ENCODE peak calls at places on chromosome 7, in four cellular contexts. X, E, Z and M are unnamed samples.
A peak's percentile ranks its signal among the peaks of the same experiment; 100 is the strongest.

GRCh38 chr7:36473454-36474282 is 84.0 kb downstream of the ANLN start:
- DNase-seq in X (peak; percentile 79), E (peak; percentile 43), Z (peak; percentile 57), M (peak; percentile 70)

GRCh38 chr7:40717242-40717641 is 582.4 kb downstream of the SUGCT start:
- DNase-seq in X (peak; percentile 75), E (peak; percentile 25), Z (peak; percentile 51), M (no peak)

GRCh38 chr7:2037301-2037804 is 195.4 kb downstream of the MAD1L1 start:
- DNase-seq in X (peak; percentile 6), E (no peak), Z (peak; percentile 10), M (no peak)

GRCh38 chr7:137996386-137996851 is 5.5 kb downstream of the CREB3L2 start:
- DNase-seq in X (no peak), E (no peak), Z (peak; percentile 79), M (peak; percentile 66)

GRCh38 chr7:135232720-135233119 is 918 bp upstream of the STRA8 start:
- DNase-seq in X (peak; percentile 76), E (no peak), Z (peak; percentile 57), M (peak; percentile 82)

GRCh38 chr7:33874943-33875342 is 30.4 kb upstream of the BMPER start:
- DNase-seq in X (no peak), E (no peak), Z (no peak), M (no peak)

GRCh38 chr7:77327932-77328628 is 88.1 kb downstream of the GSAP start:
- DNase-seq in X (no peak), E (no peak), Z (no peak), M (no peak)

GRCh38 chr7:105943486-105943885 is 19.6 kb upstream of the CDHR3 start:
- DNase-seq in X (no peak), E (no peak), Z (no peak), M (no peak)

GRCh38 chr7:104814126-104814525 is 199.9 kb upstream of the KMT2E start:
- DNase-seq in X (no peak), E (no peak), Z (no peak), M (no peak)

GRCh38 chr7:37284805-37285211 is 163.9 kb downstream of the ELMO1 start:
- DNase-seq in X (peak; percentile 80), E (peak; percentile 16), Z (peak; percentile 72), M (peak; percentile 38)

GRCh38 chr7:82559203-82559805 is 115.7 kb upstream of the CACNA2D1 start:
- DNase-seq in X (peak; percentile 62), E (no peak), Z (peak; percentile 72), M (no peak)

GRCh38 chr7:90346326-90347125 is at the start of gene GTPBP10:
- DNase-seq in X (peak; percentile 90), E (peak; percentile 87), Z (peak; percentile 96), M (peak; percentile 95)

GRCh38 chr7:92137531-92137930 is 3.3 kb upstream of the CYP51A1 start:
- DNase-seq in X (no peak), E (no peak), Z (no peak), M (no peak)

GRCh38 chr7:154865984-154866685 is 136.8 kb downstream of the PAXIP1 start:
- DNase-seq in X (no peak), E (no peak), Z (peak; percentile 10), M (no peak)

GRCh38 chr7:36683695-36684357 is 40.5 kb downstream of the AOAH start:
- DNase-seq in X (no peak), E (no peak), Z (no peak), M (no peak)

GRCh38 chr7:1520574-1521234 is 9.8 kb upstream of the MAFK start:
- DNase-seq in X (no peak), E (peak; percentile 96), Z (no peak), M (no peak)

GRCh38 chr7:157235357-157236018 is 96.8 kb downstream of the UBE3C start:
- DNase-seq in X (no peak), E (peak; percentile 16), Z (no peak), M (no peak)

GRCh38 chr7:8831386-8831785 is 398.0 kb downstream of the NXPH1 start:
- DNase-seq in X (no peak), E (no peak), Z (no peak), M (no peak)

GRCh38 chr7:112887976-112888375 is 97.8 kb upstream of the TMEM168 start:
- DNase-seq in X (no peak), E (no peak), Z (no peak), M (no peak)

GRCh38 chr7:46680147-46680546 is 759.1 kb upstream of the IGFBP3 start:
- DNase-seq in X (no peak), E (no peak), Z (no peak), M (no peak)

GRCh38 chr7:155741805-155742204 is 70.5 kb downstream of the SHH start:
- DNase-seq in X (no peak), E (no peak), Z (no peak), M (no peak)

GRCh38 chr7:135744938-135745701 is 3.5 kb downstream of the FAM180A start:
- DNase-seq in X (no peak), E (no peak), Z (no peak), M (no peak)

GRCh38 chr7:18408461-18408860 is 87.1 kb upstream of the HDAC9 start:
- DNase-seq in X (no peak), E (no peak), Z (no peak), M (no peak)

GRCh38 chr7:127751723-127752448 is 99.9 kb downstream of the SND1 start:
- DNase-seq in X (no peak), E (no peak), Z (no peak), M (no peak)

GRCh38 chr7:51222916-51223315 is 93.7 kb downstream of the COBL start:
- DNase-seq in X (no peak), E (no peak), Z (no peak), M (no peak)

GRCh38 chr7:84701524-84702306 is 485.1 kb downstream of the SEMA3D start:
- DNase-seq in X (no peak), E (peak; percentile 12), Z (no peak), M (peak; percentile 9)

GRCh38 chr7:84108787-84109186 is 85.8 kb downstream of the SEMA3A start:
- DNase-seq in X (no peak), E (no peak), Z (no peak), M (no peak)

GRCh38 chr7:36755484-36755883 is 31.2 kb upstream of the AOAH start:
- DNase-seq in X (no peak), E (no peak), Z (no peak), M (no peak)

GRCh38 chr7:88009651-88010050 is 75.6 kb downstream of the ADAM22 start:
- DNase-seq in X (no peak), E (no peak), Z (no peak), M (no peak)

GRCh38 chr7:95246935-95247370 is 77.4 kb downstream of the PON1 start:
- DNase-seq in X (peak; percentile 40), E (peak; percentile 54), Z (peak; percentile 55), M (peak; percentile 26)

GRCh38 chr7:7127773-7128172 is 54.6 kb upstream of the C1GALT1 start:
- DNase-seq in X (no peak), E (no peak), Z (no peak), M (no peak)

GRCh38 chr7:113774182-113774807 is 144.5 kb downstream of the PPP1R3A start:
- DNase-seq in X (no peak), E (peak; percentile 28), Z (peak; percentile 21), M (peak; percentile 20)

GRCh38 chr7:75994388-75995051 is at the start of gene TMEM120A:
- DNase-seq in X (peak; percentile 97), E (peak; percentile 88), Z (peak; percentile 100), M (peak; percentile 97)

GRCh38 chr7:105934577-105935185 is 28.4 kb upstream of the CDHR3 start:
- DNase-seq in X (peak; percentile 37), E (peak; percentile 64), Z (peak; percentile 65), M (no peak)

GRCh38 chr7:81600608-81601007 is 169.2 kb downstream of the HGF start:
- DNase-seq in X (no peak), E (no peak), Z (no peak), M (no peak)

GRCh38 chr7:17099083-17099973 is 199.1 kb upstream of the AHR start:
- DNase-seq in X (no peak), E (peak; percentile 98), Z (no peak), M (no peak)

GRCh38 chr7:681551-682307 is 44.8 kb upstream of the DNAAF5 start:
- DNase-seq in X (no peak), E (no peak), Z (no peak), M (no peak)

GRCh38 chr7:100895956-100896742 is 461 bp upstream of the ACHE start:
- DNase-seq in X (peak; percentile 57), E (no peak), Z (peak; percentile 84), M (peak; percentile 85)
- TF ChIP-seq FOXJ3 in X (no peak), E (no peak), Z (no peak), M (no peak)

DNA sequence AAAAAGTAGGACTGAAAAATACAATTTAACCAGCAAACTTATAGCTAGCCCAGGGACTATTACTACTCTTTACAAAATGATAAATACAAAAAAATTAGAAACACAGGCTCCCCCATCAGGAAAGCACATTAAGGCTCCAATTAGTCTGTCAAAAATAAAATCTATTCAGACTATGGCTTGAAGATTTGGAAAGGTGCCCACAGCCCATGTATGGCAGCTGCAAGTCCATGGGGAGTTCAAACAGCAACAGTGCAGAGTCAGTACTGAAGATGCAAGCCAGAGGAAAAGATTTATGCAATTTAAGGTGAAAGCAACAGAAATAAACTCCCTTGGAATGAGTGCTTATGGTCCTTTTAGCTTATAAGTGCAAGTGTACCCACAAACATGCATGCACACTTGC is 29.7 kb downstream of the IMMP2L start:
- DNase-seq in X (no peak), E (no peak), Z (peak; percentile 15), M (no peak)
- TF ChIP-seq FOXJ3 in X (no peak), E (no peak), Z (no peak), M (no peak)

GRCh38 chr7:50068026-50068425 is 25.0 kb downstream of the ZPBP start:
- DNase-seq in X (no peak), E (peak; percentile 12), Z (no peak), M (no peak)

GRCh38 chr7:50073093-50073492 is 20.0 kb downstream of the ZPBP start:
- DNase-seq in X (no peak), E (no peak), Z (no peak), M (no peak)

GRCh38 chr7:50068850-50069551 is 24.0 kb downstream of the ZPBP start:
- DNase-seq in X (no peak), E (no peak), Z (no peak), M (no peak)

GRCh38 chr7:50069613-50070012 is 23.4 kb downstream of the ZPBP start:
- DNase-seq in X (peak; percentile 23), E (peak; percentile 12), Z (no peak), M (peak; percentile 2)
- TF ChIP-seq FOXJ3 in X (no peak), E (no peak), Z (no peak), M (no peak)

DNA sequence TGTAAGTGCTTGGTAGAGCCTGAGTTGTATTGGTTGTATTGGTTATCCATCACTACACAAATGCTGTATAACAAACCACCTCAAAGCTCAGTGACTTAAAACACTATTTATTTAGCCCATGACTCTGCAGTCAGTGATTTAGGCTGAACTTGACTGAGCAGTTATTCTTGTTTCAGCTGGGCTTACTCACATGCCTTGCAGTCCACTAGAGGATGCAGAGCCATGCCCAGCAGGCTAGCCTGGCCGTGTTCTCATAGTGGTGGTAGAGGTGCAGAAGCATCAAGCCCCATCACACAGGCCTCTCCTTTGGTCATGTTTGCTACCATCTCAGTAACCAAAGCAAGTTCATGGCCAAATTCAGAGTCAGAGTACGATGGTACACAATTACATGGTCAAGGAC is 43.9 kb downstream of the LUC7L2 start:
- DNase-seq in X (no peak), E (no peak), Z (no peak), M (no peak)
- TF ChIP-seq FOXJ3 in X (no peak), E (no peak), Z (no peak), M (no peak)

GRCh38 chr7:151070573-151070960 is 10.0 kb downstream of the FASTK start:
- DNase-seq in X (no peak), E (no peak), Z (no peak), M (no peak)
- TF ChIP-seq FOXJ3 in X (no peak), E (no peak), Z (no peak), M (no peak)